ENCODE peak calls at places on chromosome X, in seven cellular contexts. N is GM23248, H is SK-N-SH, E is PC-3, W is neural progenitor cell, P is OCI-LY7, U is HCT116. K is an unnamed sample.
A peak's percentile ranks its signal among the peaks of the same experiment; 100 is the strongest.

GRCh38 chrX:6695717-6696116 is 160.8 kb upstream of the VCX3A start:
- DNase-seq in E (no peak), U (no peak), H (no peak), N (no peak), P (no peak), W (no peak), K (no peak)

GRCh38 chrX:118212817-118213183 is 96.2 kb upstream of the KLHL13 start:
- DNase-seq in P (peak; percentile 50), W (no peak), U (no peak), N (no peak), E (no peak), H (no peak), K (peak; percentile 86)

GRCh38 chrX:71637848-71638247 is 19.5 kb upstream of the CXCR3 start:
- DNase-seq in W (no peak), P (peak; percentile 24), H (no peak), E (peak; percentile 51), U (no peak), N (peak; percentile 68), K (no peak)

GRCh38 chrX:134807039-134807729 is 148.9 kb upstream of the PLAC1 start:
- DNase-seq in H (peak; percentile 86), N (peak; percentile 91), W (peak; percentile 94), P (peak; percentile 93), U (peak; percentile 88), E (peak; percentile 83), K (peak; percentile 92)

GRCh38 chrX:129984196-129984962 is 1.9 kb downstream of the BCORL1 start:
- DNase-seq in W (peak; percentile 43), N (peak; percentile 43), P (peak; percentile 14), H (peak; percentile 86), U (no peak), E (no peak), K (no peak)

GRCh38 chrX:9205599-9206223 is 171.8 kb upstream of the FAM9B start:
- DNase-seq in H (no peak), P (no peak), E (no peak), W (no peak), N (no peak), U (no peak), K (no peak)

GRCh38 chrX:53939127-53939526 is 105.1 kb downstream of the PHF8 start:
- DNase-seq in W (no peak), H (no peak), E (no peak), N (no peak), U (no peak), P (no peak), K (no peak)

GRCh38 chrX:65532016-65532415 is 2.6 kb downstream of the LAS1L start:
- DNase-seq in N (no peak), P (no peak), W (no peak), E (no peak), U (no peak), H (no peak), K (no peak)

GRCh38 chrX:150967786-150968185 is 15.3 kb upstream of the HMGB3 start:
- DNase-seq in N (no peak), U (no peak), W (no peak), E (no peak), P (no peak), H (no peak), K (no peak)

GRCh38 chrX:133413218-133413925 is 1.9 kb downstream of the GPC4 start:
- DNase-seq in H (peak; percentile 36), W (peak; percentile 45), U (no peak), N (no peak), E (no peak), P (no peak), K (no peak)

GRCh38 chrX:124592745-124593144 is 246.4 kb downstream of the SH2D1A start:
- DNase-seq in N (no peak), P (no peak), W (no peak), H (no peak), E (no peak), U (no peak), K (no peak)

GRCh38 chrX:39725928-39726619 is 371.7 kb downstream of the BCOR start:
- DNase-seq in W (no peak), N (peak; percentile 85), P (no peak), E (peak; percentile 35), U (no peak), H (peak; percentile 24), K (no peak)

GRCh38 chrX:23292979-23293651 is 41.5 kb upstream of the PTCHD1 start:
- DNase-seq in N (no peak), P (no peak), E (peak; percentile 49), W (no peak), H (no peak), U (no peak), K (no peak)

GRCh38 chrX:11108253-11108941 is 2.7 kb upstream of the HCCS start:
- DNase-seq in W (no peak), N (no peak), E (no peak), U (no peak), H (no peak), P (no peak), K (no peak)

GRCh38 chrX:129777218-129777768 is 2.5 kb upstream of the SASH3 start:
- DNase-seq in N (no peak), U (no peak), P (peak; percentile 84), W (no peak), H (no peak), E (peak; percentile 61), K (peak; percentile 90)

GRCh38 chrX:119692241-119693031 is 532 bp downstream of the SEPTIN6 start:
- DNase-seq in N (peak; percentile 66), H (peak; percentile 68), E (peak; percentile 36), U (no peak), P (peak; percentile 67), W (peak; percentile 45), K (peak; percentile 68)

GRCh38 chrX:53088136-53088974 is 5.6 kb upstream of the KANTR start:
- DNase-seq in H (peak; percentile 86), U (no peak), P (no peak), N (peak; percentile 80), E (peak; percentile 89), W (peak; percentile 89), K (no peak)

GRCh38 chrX:125627676-125628075 is 308.0 kb downstream of the TEX13C start:
- DNase-seq in U (no peak), H (no peak), N (no peak), W (no peak), P (peak; percentile 16), E (no peak), K (no peak)

GRCh38 chrX:1170243-1170642 is 42.2 kb downstream of the CRLF2 start:
- DNase-seq in H (no peak), P (no peak), E (no peak), U (no peak), W (peak; percentile 56), N (no peak), K (no peak)

GRCh38 chrX:1167918-1168481 is 44.4 kb downstream of the CRLF2 start:
- DNase-seq in H (no peak), U (no peak), P (no peak), W (no peak), N (no peak), E (no peak), K (no peak)

GRCh38 chrX:1169198-1169597 is 43.3 kb downstream of the CRLF2 start:
- DNase-seq in W (no peak), N (peak; percentile 10), E (no peak), U (no peak), P (no peak), H (no peak), K (no peak)

GRCh38 chrX:1165535-1166196 is 46.8 kb downstream of the CRLF2 start:
- DNase-seq in H (no peak), U (no peak), E (no peak), P (peak; percentile 34), W (peak; percentile 38), N (peak; percentile 33), K (no peak)

DNA sequence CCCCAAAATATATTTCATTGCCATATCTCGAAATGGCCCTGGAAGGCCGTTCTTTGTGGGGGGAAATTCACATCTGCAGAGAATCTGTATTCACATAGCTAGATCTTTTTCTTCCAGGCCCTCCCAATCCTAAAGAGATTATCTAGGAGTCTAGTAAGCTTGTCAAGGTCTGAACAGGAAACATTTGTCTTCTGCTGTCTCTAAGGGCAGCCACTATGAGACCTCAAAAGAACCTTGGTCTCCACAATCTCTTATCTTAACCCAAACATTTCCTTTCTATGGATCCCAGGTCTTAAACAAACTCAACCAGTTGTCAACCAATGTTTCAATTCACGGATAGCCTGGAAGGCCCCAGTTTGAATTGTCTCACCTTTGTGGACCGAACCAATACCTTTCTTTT is 45.0 kb downstream of the CRLF2 start:
- DNase-seq in E (no peak), H (no peak), N (no peak), W (no peak), U (no peak), P (no peak), K (no peak)
- TF ChIP-seq EZH2phosphoT487 in E (no peak), H (no peak), N (no peak), W (no peak), U (no peak), P (no peak), K (no peak)

DNA sequence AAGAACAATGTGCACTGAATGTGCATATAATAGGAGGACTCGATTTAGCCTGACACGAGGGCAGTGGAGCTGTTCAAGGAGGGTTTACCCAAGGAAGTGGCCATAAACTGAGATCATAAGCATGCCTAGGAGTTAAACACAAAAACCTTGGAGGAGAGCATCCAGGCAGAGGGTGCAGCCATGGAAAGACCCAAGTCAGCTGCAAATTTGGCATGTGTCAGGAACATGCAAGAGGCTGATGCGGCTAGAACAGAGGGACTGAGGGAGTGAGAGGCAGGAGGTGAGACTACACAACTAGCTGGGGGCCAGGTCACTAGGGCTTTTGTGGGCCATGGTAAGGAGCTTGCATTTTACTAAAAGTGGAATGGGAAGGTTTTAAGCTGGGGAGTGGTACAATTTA is 55.6 kb downstream of the PRPS1 start:
- DNase-seq in H (no peak), W (no peak), E (no peak), P (no peak), N (no peak), U (no peak), K (no peak)
- H3K4me2 ChIP-seq in H (no peak overlapping the region), W (no peak overlapping the region), E (no peak overlapping the region), P (no peak overlapping the region), N (no peak overlapping the region), U (no peak overlapping the region), K (no peak overlapping the region)

DNA sequence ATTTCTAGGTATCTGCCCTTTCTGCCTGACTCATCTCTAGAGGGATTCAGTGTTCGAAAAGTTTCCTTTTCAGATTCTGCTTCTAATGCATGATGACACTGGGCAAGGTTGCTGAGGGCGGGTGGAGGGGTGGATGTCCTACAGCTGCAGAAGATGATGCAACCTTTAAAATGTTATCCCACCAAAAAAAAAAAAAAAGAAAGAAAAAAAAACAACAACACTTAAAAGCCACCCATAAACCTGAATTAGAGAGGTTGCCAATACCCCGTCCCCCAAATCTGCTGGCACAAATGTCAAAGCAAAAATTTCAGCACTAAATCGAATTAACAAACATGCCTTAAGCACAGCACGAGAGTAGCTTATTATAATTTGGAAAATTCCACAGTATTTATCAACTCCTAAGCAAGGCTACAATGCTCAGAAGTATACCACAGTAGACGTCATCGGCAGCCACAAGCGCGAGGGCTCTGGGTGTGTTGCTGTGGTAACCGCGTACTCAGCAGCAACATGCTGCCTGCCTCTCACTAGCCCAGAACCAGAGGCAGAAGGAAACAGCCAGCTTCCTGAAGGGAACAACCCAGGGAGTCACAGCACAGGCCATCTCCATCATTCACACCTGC is 167.5 kb upstream of the MAP3K15 start:
- DNase-seq in E (peak; percentile 32), U (no peak), H (peak; percentile 55), N (peak; percentile 94), P (no peak), W (peak; percentile 32), K (no peak)
- TF ChIP-seq EZH2phosphoT487 in E (no peak), U (no peak), H (no peak), N (no peak), P (no peak), W (no peak), K (no peak)

GRCh38 chrX:154430916-154431315 is 2.4 kb downstream of the ATP6AP1 start:
- DNase-seq in U (no peak), N (no peak), E (peak; percentile 20), H (no peak), P (no peak), W (no peak), K (no peak)
- H3K4me2 ChIP-seq in U (no peak overlapping the region), N (no peak overlapping the region), E (peak overlapping the region; percentile 12), H (no peak overlapping the region), P (no peak overlapping the region), W (no peak overlapping the region), K (no peak overlapping the region)

GRCh38 chrX:110086162-110086915 is 83.4 kb downstream of the TMEM164 start:
- DNase-seq in N (peak; percentile 17), W (no peak), U (no peak), P (no peak), H (no peak), E (peak; percentile 73), K (no peak)
- TF ChIP-seq EZH2phosphoT487 in N (no peak), W (no peak), U (no peak), P (no peak), H (no peak), E (no peak), K (no peak)

K was measured in MM.1S.